ENCODE peak calls at places on chromosomes 3 and 15, in seven cellular contexts. H, U, B, I, Z, D and Q are unnamed samples. For H3K4me1, the result is how much of the 10 kb centered on the place peaks cover.

GRCh38 chr15:65369148-65369547 is 8.7 kb downstream of the IGDCC3 start:
- DNase-seq in I (no peak), B (no peak), H (no peak), Z (no peak), U (no peak), D (no peak), Q (no peak)

GRCh38 chr3:81716870-81717509 is 44.5 kb downstream of the GBE1 start:
- DNase-seq in H (peak), B (no peak), U (no peak), I (peak), Z (peak), D (no peak), Q (no peak)

GRCh38 chr3:186613637-186614265 is 891 bp downstream of the AHSG start:
- DNase-seq in Z (no peak), H (no peak), U (no peak), I (no peak), B (no peak), D (no peak), Q (no peak)

GRCh38 chr15:77657629-77658238 is 25.0 kb upstream of the LINGO1 start:
- DNase-seq in D (no peak), H (no peak), Z (no peak), I (no peak), U (no peak), B (no peak), Q (no peak)

GRCh38 chr15:73336756-73337155 is 32.0 kb downstream of the HCN4 start:
- DNase-seq in U (no peak), B (peak), D (no peak), Z (no peak), H (no peak), I (no peak), Q (no peak)

GRCh38 chr3:134364061-134364935 is 9.9 kb downstream of the AMOTL2 start:
- DNase-seq in H (peak), B (peak), Z (peak), D (peak), I (peak), U (peak), Q (peak)

GRCh38 chr15:74964794-74965193 is 8.2 kb upstream of the RPP25 start:
- DNase-seq in H (no peak), D (no peak), U (peak), B (no peak), Z (no peak), I (no peak), Q (no peak)

GRCh38 chr3:10950476-10951294 is 41.9 kb upstream of the SLC6A1 start:
- DNase-seq in B (no peak), D (no peak), H (peak), Z (peak), I (peak), U (peak), Q (no peak)

GRCh38 chr3:182516597-182517336 is 276.5 kb upstream of the ATP11B start:
- DNase-seq in U (no peak), B (no peak), I (no peak), D (no peak), Z (no peak), H (no peak), Q (no peak)

GRCh38 chr3:56157693-56158092 is 310.6 kb downstream of the ERC2 start:
- DNase-seq in U (no peak), Z (peak), B (no peak), I (no peak), D (peak), H (no peak), Q (no peak)

GRCh38 chr3:196995646-196996355 is 27.2 kb upstream of the PIGZ start:
- DNase-seq in Z (no peak), H (no peak), I (no peak), D (no peak), B (peak), U (no peak), Q (no peak)

GRCh38 chr15:33612721-33613304 is 302.0 kb downstream of the RYR3 start:
- DNase-seq in H (no peak), D (no peak), Z (no peak), U (no peak), B (no peak), I (no peak), Q (no peak)

GRCh38 chr15:33608714-33609113 is 297.9 kb downstream of the RYR3 start:
- DNase-seq in B (no peak), Z (no peak), I (no peak), U (no peak), D (no peak), H (no peak), Q (no peak)
- TF ChIP-seq CTCF in B (no peak), Z (no peak), I (no peak), U (no peak), D (peak), H (peak), Q (peak)

GRCh38 chr3:72597043-72597442 is 251.2 kb downstream of the SHQ1 start:
- DNase-seq in H (no peak), Z (no peak), D (no peak), U (no peak), I (no peak), B (no peak), Q (no peak)
- H3K4me1 ChIP-seq in H (under half), Z (under half), D (under half), U (under half), I (under half), B (under half), Q (under half)

DNA sequence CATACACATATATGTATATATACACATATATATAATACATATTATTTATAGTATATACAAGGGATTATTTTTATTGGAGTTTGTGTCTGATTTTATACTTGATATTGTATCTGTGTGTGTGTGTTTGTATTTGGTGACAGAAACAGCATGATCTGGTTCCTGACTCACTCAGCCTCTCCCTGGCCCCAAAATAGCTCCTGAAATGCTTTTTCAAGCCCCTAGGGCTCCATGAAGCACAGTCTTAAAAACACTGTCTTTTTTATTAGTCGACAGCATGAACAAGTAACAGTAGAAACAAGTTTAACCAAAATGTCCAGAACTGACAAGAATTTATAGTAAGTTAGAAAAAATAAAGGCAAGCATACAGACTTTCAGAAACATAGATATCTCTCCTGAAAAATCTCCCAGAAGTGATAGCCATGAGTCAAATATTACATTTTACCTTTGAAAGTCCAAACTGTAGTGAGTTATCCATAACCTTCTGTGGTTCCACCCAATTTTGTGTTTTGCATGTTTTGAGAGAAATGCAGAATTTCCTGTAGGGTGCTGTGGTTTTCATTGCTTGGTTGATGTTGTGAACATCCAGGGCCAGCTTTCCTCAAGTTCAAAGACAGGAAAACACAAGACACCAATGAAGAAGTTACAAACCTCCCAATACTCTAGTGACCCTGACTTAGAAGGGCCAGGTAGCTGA is 98.5 kb upstream of the CCDC80 start:
- DNase-seq in D (no peak), U (no peak), I (no peak), Z (no peak), B (no peak), H (no peak), Q (no peak)
- TF ChIP-seq CTCF in D (peak), U (no peak), I (no peak), Z (no peak), B (no peak), H (no peak), Q (no peak)

GRCh38 chr3:39147374-39147709 is 6.0 kb downstream of the CSRNP1 start:
- DNase-seq in H (no peak), D (no peak), B (no peak), U (no peak), Z (no peak), I (no peak), Q (no peak)

GRCh38 chr3:39147711-39148115 is 5.7 kb downstream of the CSRNP1 start:
- DNase-seq in I (peak), Z (peak), B (peak), D (no peak), H (no peak), U (peak), Q (no peak)

GRCh38 chr3:39148116-39149058 is 5.0 kb downstream of the CSRNP1 start:
- DNase-seq in H (peak), B (no peak), U (peak), Z (peak), D (no peak), I (no peak), Q (peak)

GRCh38 chr3:39146083-39146501 is 7.3 kb downstream of the CSRNP1 start:
- DNase-seq in U (no peak), H (no peak), I (peak), Z (no peak), D (no peak), B (no peak), Q (no peak)

GRCh38 chr3:39146611-39147373 is 6.6 kb downstream of the CSRNP1 start:
- DNase-seq in B (peak), I (peak), H (peak), Z (peak), U (peak), D (peak), Q (peak)
- H3K4me1 ChIP-seq in B (half or more), I (half or more), H (half or more), Z (half or more), U (half or more), D (under half), Q (half or more)

GRCh38 chr3:48408823-48409281 is 21.0 kb downstream of the PLXNB1 start:
- DNase-seq in H (no peak), I (no peak), Z (no peak), B (peak), U (no peak), D (peak), Q (peak)
- TF ChIP-seq CTCF in H (peak), I (no peak), Z (no peak), B (no peak), U (no peak), D (no peak), Q (no peak)